ENCODE peak calls at places on chromosomes 5 and 9, in five cellular contexts. B is neuronal stem cell, G is fibroblast of pulmonary artery, T is HEK293T, L is fibroblast of mammary gland. H is an unnamed sample.

GRCh38 chr9:32345243-32345642 is 39.2 kb upstream of the ACO1 start:
- DNase-seq in G (no peak), B (no peak), T (no peak), L (no peak), H (no peak)

GRCh38 chr9:134660407-134660806 is 18.8 kb downstream of the COL5A1 start:
- DNase-seq in L (peak), T (peak), G (peak), B (no peak), H (no peak)

GRCh38 chr5:62562867-62563266 is 15.8 kb upstream of the LRRC70 start:
- DNase-seq in T (no peak), G (no peak), B (no peak), L (no peak), H (no peak)

GRCh38 chr9:4939118-4939561 is 45.9 kb upstream of the JAK2 start:
- DNase-seq in G (no peak), B (no peak), L (no peak), T (no peak), H (no peak)

GRCh38 chr5:180823938-180824629 is 21.5 kb upstream of the MGAT1 start:
- DNase-seq in G (no peak), T (no peak), B (no peak), L (no peak), H (no peak)

GRCh38 chr5:6791031-6791577 is 77.9 kb downstream of the TENT4A start:
- DNase-seq in B (no peak), G (no peak), T (no peak), L (no peak), H (no peak)

GRCh38 chr5:128800377-128800776 is 164.9 kb upstream of the SLC27A6 start:
- DNase-seq in L (no peak), T (no peak), B (no peak), G (no peak), H (no peak)

GRCh38 chr5:156391139-156391538 is 64.2 kb downstream of the SGCD start:
- DNase-seq in L (peak), G (peak), B (no peak), T (no peak), H (no peak)

GRCh38 chr9:3205421-3206095 is 320.2 kb downstream of the RFX3 start:
- DNase-seq in T (no peak), B (no peak), G (no peak), L (no peak), H (no peak)

H was measured in hypothalamus.